ENCODE peak calls at places on chromosome 22, in seven cellular contexts. D is H9, J is left ventricle myocardium inferior, Y is stomach, B is breast epithelium, R is OCI-LY7, Q is ovary. E is an unnamed sample.

GRCh38 chr22:21447694-21448402 is 19.3 kb upstream of the TMEM191C start:
- DNase-seq in D (peak; percentile 63), J (no peak), Q (no peak), B (peak; percentile 38), R (no peak), Y (peak; percentile 21), E (no peak)

GRCh38 chr22:19514831-19515565 is 9.2 kb downstream of the CLDN5 start:
- DNase-seq in J (no peak), Q (no peak), D (no peak), B (no peak), R (no peak), Y (no peak), E (no peak)

GRCh38 chr22:31185056-31185455 is 25.1 kb downstream of the RNF185 start:
- DNase-seq in B (no peak), R (no peak), Y (no peak), Q (no peak), D (no peak), J (no peak), E (no peak)

GRCh38 chr22:24730864-24731263 is 43.7 kb downstream of the PIWIL3 start:
- DNase-seq in D (no peak), Y (no peak), Q (no peak), J (no peak), B (no peak), R (no peak), E (no peak)

GRCh38 chr22:43434601-43435311 is 22.9 kb downstream of the MPPED1 start:
- DNase-seq in R (no peak), Y (no peak), J (no peak), D (peak; percentile 14), B (no peak), Q (no peak), E (no peak)

GRCh38 chr22:30183861-30184278 is 62.7 kb downstream of the LIF start:
- DNase-seq in D (no peak), J (no peak), Y (no peak), R (no peak), Q (no peak), B (no peak), E (no peak)

GRCh38 chr22:32649515-32650200 is 151.8 kb upstream of the TIMP3 start:
- DNase-seq in Y (no peak), J (no peak), D (no peak), B (no peak), R (no peak), Q (no peak), E (no peak)

GRCh38 chr22:50525991-50526848 is 822 bp upstream of the SCO2 start:
- DNase-seq in J (peak; percentile 85), Y (peak; percentile 83), D (peak; percentile 73), R (peak; percentile 85), B (peak; percentile 81), Q (peak; percentile 85), E (peak; percentile 85)

GRCh38 chr22:17368144-17368726 is 1.0 kb upstream of the CECR2 start:
- DNase-seq in Q (no peak), B (no peak), J (no peak), R (no peak), Y (no peak), D (no peak), E (no peak)

GRCh38 chr22:17368727-17369552 is at the start of gene CECR2:
- DNase-seq in J (peak; percentile 59), R (peak; percentile 71), B (peak; percentile 58), Q (peak; percentile 70), D (peak; percentile 86), Y (no peak), E (peak; percentile 16)

GRCh38 chr22:17370036-17370765 is 941 bp downstream of the CECR2 start:
- DNase-seq in B (no peak), R (no peak), D (no peak), Q (peak; percentile 54), J (peak; percentile 37), Y (no peak), E (no peak)

GRCh38 chr22:17370766-17371181 is 1.5 kb downstream of the CECR2 start:
- DNase-seq in D (no peak), R (no peak), B (no peak), Y (no peak), J (no peak), Q (no peak), E (no peak)

DNA sequence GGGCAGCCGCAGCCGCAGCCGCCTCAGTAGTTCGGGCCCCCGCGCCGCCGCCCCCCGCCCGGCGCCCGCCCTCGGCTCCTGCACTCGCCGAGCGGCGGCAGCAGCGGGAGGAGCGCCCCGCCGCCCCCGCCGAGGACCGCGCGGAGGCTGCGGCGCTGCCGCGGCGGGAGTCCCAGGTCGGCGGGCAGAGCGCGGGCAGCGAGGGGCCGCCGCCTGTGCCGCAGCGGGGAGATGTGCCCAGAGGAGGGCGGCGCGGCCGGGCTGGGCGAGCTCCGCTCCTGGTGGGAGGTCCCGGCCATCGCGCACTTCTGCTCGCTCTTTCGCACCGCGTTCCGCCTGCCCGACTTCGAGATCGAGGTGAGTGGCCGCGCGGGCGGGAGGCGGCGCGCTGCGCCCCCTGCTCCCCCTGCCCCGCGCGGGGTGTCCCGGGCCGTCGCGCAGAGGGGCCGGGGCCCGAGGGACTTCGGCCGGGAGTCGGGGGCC is 334 bp downstream of the CECR2 start:
- DNase-seq in B (no peak), Y (no peak), R (peak; percentile 30), Q (no peak), D (peak; percentile 56), J (peak; percentile 38), E (no peak)
- TF ChIP-seq CTCF in B (no peak), Y (no peak), R (no peak), Q (no peak), D (no peak), J (no peak), E (no peak)

DNA sequence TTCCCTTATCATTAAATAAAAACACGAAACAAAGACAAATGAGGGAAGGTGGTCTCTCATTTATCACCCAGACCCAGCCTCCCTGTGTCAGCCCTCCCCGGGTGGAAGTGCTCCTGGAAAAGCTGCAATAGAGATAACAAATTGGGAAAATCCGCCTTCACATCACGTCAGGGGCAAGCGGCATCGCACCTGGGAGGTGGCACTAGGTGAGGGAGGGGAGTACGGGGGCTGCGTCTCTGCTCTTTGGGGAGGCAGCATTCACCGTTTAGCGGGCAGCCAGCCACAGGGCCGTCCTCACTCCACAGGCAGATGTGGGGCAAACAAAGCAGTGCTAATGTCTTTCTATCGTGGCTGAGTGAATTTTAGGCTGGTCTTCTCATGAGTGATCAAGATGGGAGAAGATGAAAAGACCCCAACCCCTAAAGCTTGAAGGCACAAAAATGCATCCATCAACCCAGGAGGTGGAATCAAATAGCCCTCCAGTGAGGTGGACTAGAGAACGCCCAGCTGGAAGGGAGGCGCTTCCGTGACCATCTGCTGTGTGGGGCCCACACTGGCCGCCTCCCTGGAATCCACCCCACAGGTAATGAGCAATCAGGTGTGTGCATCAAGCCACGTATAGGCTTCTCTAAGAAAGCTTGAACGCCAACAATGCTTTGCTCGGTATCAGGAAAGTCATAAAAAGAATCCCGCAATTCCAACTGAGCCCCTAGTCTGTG is 629.5 kb downstream of the BRD1 start:
- DNase-seq in J (no peak), Q (no peak), B (peak; percentile 31), R (no peak), Y (no peak), D (peak; percentile 5), E (no peak)
- H3K9me3 ChIP-seq in J (no peaks in the 10 kb centered on the region), Q (no peaks in the 10 kb centered on the region), B (no peaks in the 10 kb centered on the region), R (no peaks in the 10 kb centered on the region), Y (no peaks in the 10 kb centered on the region), D (no peaks in the 10 kb centered on the region), E (no peaks in the 10 kb centered on the region)

DNA sequence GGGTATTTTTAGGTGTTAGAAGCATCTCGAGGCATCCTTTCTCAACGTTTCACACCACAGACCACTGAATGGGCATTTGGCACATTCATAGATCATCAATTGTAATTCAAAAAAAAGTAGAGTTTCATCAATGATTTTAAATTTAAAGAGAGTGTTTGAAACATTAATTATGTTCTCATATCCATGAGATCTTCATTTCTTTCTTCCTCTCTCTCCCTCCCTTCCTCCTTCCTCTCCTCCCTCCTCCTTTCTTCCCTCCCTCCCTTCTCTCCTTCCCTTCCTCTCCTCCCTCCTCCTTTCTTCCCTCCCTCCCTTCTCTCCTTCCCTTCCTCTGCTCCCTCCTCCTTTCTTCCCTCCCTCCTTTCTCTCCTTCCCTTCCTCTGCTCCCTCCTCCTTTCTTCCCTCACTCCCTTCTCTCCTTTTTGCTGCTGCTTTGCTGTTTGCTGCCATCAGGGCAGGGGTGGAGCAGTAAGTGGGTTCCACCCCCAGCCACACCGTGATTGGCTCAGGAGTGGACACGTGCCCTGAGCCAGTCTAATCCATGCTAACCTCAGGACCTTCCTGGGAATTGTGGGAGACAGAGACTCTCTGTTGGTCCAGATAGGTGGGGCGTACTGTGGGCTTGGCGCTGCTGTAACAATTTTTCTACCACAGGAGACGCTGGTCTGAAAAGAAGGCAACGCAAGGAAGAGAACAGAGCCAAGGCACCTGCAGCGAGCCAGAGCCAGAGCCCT is 33.8 kb upstream of the APOBEC3A start:
- DNase-seq in J (peak; percentile 63), B (peak; percentile 67), Q (peak; percentile 78), R (no peak), Y (peak; percentile 80), D (peak; percentile 70), E (peak; percentile 89)
- TF ChIP-seq CTCF in J (peak; percentile 46), B (peak; percentile 30), Q (peak; percentile 41), R (no peak), Y (no peak), D (no peak), E (peak; percentile 10)

DNA sequence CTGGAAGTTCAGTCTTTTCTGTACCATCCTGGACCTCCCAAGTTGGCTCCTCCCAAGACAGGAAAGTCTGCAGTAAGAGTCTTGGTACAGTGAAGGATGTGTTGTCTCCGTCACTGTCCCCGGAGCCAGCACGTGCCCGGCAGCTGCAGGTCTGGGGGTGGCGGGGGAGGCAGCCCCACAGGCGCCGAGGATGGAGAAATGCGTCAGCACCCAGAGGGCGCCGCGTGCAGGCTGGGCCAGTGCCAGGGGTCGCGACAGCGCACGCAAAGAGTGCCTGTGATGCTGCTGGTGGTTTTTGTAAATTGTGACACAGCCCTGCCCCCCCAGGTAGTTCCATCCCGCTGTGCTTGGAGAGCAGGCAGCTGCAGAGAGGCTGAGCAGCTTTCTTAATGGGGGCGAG is 1200.5 kb downstream of the BRD1 start:
- DNase-seq in J (no peak), B (no peak), Q (peak; percentile 59), R (no peak), D (no peak), Y (no peak), E (no peak)
- H3K9me3 ChIP-seq in J (no peaks in the 10 kb centered on the region), B (no peaks in the 10 kb centered on the region), Q (no peaks in the 10 kb centered on the region), R (no peaks in the 10 kb centered on the region), D (no peaks in the 10 kb centered on the region), Y (no peaks in the 10 kb centered on the region), E (no peaks in the 10 kb centered on the region)

GRCh38 chr22:37195921-37196320 is 7.9 kb upstream of the C1QTNF6 start:
- DNase-seq in J (no peak), B (peak; percentile 12), Y (no peak), D (no peak), Q (peak; percentile 45), R (no peak), E (peak; percentile 64)

GRCh38 chr22:37194750-37195149 is 6.7 kb upstream of the C1QTNF6 start:
- DNase-seq in J (no peak), Y (no peak), B (peak; percentile 9), Q (no peak), D (no peak), R (no peak), E (no peak)

GRCh38 chr22:37197451-37198289 is 9.6 kb upstream of the C1QTNF6 start:
- DNase-seq in Q (peak; percentile 81), R (no peak), Y (peak; percentile 51), D (no peak), B (peak; percentile 76), J (no peak), E (peak; percentile 96)

GRCh38 chr22:37198290-37199102 is 10.4 kb upstream of the C1QTNF6 start:
- DNase-seq in Y (peak; percentile 88), Q (peak; percentile 89), R (peak; percentile 81), D (peak; percentile 77), J (peak; percentile 90), B (peak; percentile 85), E (peak; percentile 86)

GRCh38 chr22:37196539-37197450 is 8.7 kb upstream of the C1QTNF6 start:
- DNase-seq in J (peak; percentile 90), D (no peak), R (no peak), Y (peak; percentile 91), Q (peak; percentile 94), B (peak; percentile 91), E (peak; percentile 95)
- TF ChIP-seq CTCF in J (peak; percentile 54), D (peak; percentile 10), R (no peak), Y (no peak), Q (peak; percentile 32), B (peak; percentile 35), E (peak; percentile 54)